ENCODE peak calls at places on chromosomes 3 and 15, in five cellular contexts. Z, T, H, L and Q are unnamed samples.

GRCh38 chr15:47358876-47359275 is 358.4 kb upstream of the SEMA6D start:
- DNase-seq in L (no peak), Z (no peak), H (no peak), T (peak; percentile 75), Q (no peak)

GRCh38 chr3:176919836-176920760 is 277.2 kb downstream of the TBL1XR1 start:
- DNase-seq in H (no peak), L (peak; percentile 7), T (peak; percentile 93), Z (no peak), Q (no peak)

GRCh38 chr3:116440196-116440595 is 5.1 kb downstream of the LSAMP start:
- DNase-seq in H (no peak), Z (no peak), T (peak; percentile 57), L (peak; percentile 78), Q (no peak)

GRCh38 chr3:188284455-188285212 is 130.7 kb downstream of the LPP start:
- DNase-seq in L (no peak), Z (no peak), H (no peak), T (peak; percentile 20), Q (no peak)

GRCh38 chr15:38226867-38227266 is 25.8 kb upstream of the SPRED1 start:
- DNase-seq in H (peak; percentile 42), L (peak; percentile 81), T (peak; percentile 95), Z (no peak), Q (peak; percentile 87)

GRCh38 chr15:82132742-82133141 is 86.9 kb upstream of the MEX3B start:
- DNase-seq in L (peak; percentile 75), Z (no peak), H (no peak), T (peak; percentile 94), Q (no peak)

GRCh38 chr15:98518823-98519561 is 129.3 kb upstream of the IGF1R start:
- DNase-seq in H (peak; percentile 42), T (peak; percentile 82), L (peak; percentile 23), Z (no peak), Q (peak; percentile 46)

GRCh38 chr3:46361408-46362283 is 7.7 kb downstream of the CCR2 start:
- DNase-seq in Z (no peak), H (no peak), L (no peak), T (peak; percentile 75), Q (no peak)

GRCh38 chr3:99119312-99119810 is 217.9 kb upstream of the DCBLD2 start:
- DNase-seq in Z (no peak), H (no peak), L (no peak), T (peak; percentile 6), Q (no peak)

GRCh38 chr3:169391672-169392071 is 271.8 kb downstream of the MECOM start:
- DNase-seq in H (no peak), Z (no peak), L (no peak), T (no peak), Q (no peak)

GRCh38 chr3:32403663-32404062 is 12.0 kb downstream of the CMTM7 start:
- DNase-seq in L (no peak), H (no peak), T (peak; percentile 84), Z (no peak), Q (no peak)

GRCh38 chr15:44034933-44035624 is 160.0 kb downstream of the FRMD5 start:
- DNase-seq in H (no peak), Z (no peak), T (peak; percentile 72), L (no peak), Q (no peak)

GRCh38 chr3:122668930-122669730 is 11.5 kb upstream of the PARP14 start:
- DNase-seq in Z (no peak), H (no peak), L (peak; percentile 62), T (peak; percentile 40), Q (peak; percentile 24)

GRCh38 chr3:48652923-48653715 is 9.6 kb downstream of the CELSR3 start:
- DNase-seq in L (peak; percentile 7), H (no peak), T (no peak), Z (no peak), Q (no peak)

GRCh38 chr3:183178833-183179549 is 16.5 kb upstream of the LAMP3 start:
- DNase-seq in T (peak; percentile 41), L (no peak), H (peak; percentile 84), Z (no peak), Q (peak; percentile 56)

GRCh38 chr15:28273468-28273867 is 48.5 kb downstream of the HERC2 start:
- DNase-seq in T (no peak), L (no peak), H (no peak), Z (no peak), Q (no peak)

GRCh38 chr3:7875858-7876442 is 625.7 kb upstream of the LMCD1 start:
- DNase-seq in Z (no peak), L (peak; percentile 42), T (peak; percentile 82), H (no peak), Q (no peak)

GRCh38 chr3:32577621-32578556 is 7.2 kb upstream of the DYNC1LI1 start:
- DNase-seq in L (no peak), H (no peak), T (peak; percentile 29), Z (no peak), Q (no peak)

GRCh38 chr3:12194669-12195161 is 36.0 kb upstream of the TIMP4 start:
- DNase-seq in Z (no peak), T (peak; percentile 68), L (no peak), H (no peak), Q (peak; percentile 84)
- H3K4me3 ChIP-seq in Z (no peak overlapping the region), T (no peak overlapping the region), L (no peak overlapping the region), H (no peak overlapping the region), Q (no peak overlapping the region)

DNA sequence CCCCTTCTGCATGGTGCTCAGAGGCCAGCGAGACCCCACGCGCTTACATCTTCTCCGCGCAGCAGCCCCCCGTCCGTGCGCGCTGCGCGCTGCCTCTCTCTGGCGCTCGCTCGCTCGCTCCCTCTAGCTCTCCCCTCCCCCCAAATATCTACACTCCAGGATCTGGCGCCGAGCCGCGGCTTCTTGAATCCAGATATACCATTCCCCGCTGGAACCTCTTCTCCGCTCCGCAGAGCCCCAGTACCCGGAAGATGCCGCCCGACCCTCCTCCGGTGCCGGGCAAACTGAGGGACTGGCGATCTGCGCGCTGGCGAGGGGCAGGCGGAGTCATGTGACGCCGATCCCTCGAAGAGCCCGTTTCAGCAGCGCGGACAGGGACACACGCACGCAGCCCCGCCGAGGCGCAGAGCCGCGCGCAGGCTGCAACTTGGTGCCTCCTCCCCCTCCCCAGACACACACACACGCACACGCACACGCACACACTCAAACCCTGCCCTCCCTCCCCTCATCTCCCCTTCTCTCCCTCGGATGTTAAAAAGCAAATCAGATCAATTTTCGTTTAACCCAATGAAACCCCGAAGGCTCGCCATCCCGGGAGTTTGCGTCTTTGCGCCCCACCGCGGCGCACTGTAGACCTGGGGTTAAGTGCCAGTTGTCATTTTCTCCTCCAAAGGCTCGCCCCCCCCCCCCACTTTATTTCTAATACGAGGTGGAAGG is at the start of gene RASGRF1:
- DNase-seq in L (no peak), H (no peak), Z (no peak), T (peak; percentile 12), Q (peak; percentile 16)
- H3K4me3 ChIP-seq in L (no peak within 1 kb of the TSS), H (peak within 1 kb of the TSS; percentile 36), Z (peak within 1 kb of the TSS; percentile 14), T (no peak within 1 kb of the TSS), Q (no peak within 1 kb of the TSS)

GRCh38 chr3:30161370-30161769 is 445.0 kb upstream of the TGFBR2 start:
- DNase-seq in L (no peak), T (peak; percentile 21), H (no peak), Z (no peak), Q (no peak)
- H3K4me3 ChIP-seq in L (no peak overlapping the region), T (no peak overlapping the region), H (no peak overlapping the region), Z (no peak overlapping the region), Q (no peak overlapping the region)

DNA sequence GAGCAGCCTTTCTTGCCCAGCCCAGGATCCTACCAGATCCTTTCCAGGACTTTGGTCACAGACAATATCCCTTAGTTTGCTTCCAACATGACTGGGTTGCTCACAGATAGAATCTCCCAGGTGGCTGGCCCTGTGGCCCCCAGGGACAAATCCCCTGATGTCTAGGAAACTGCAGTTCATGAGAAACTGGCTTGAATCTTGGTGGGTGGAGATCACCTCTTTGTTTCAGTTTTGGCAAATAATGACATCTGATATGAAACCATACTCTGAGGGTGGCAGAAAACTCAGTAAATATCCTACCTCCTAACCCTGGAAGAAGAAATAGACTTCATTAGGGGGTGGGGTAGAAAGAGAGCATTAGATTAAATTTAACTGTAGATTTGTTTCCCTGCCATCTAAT is 44.1 kb upstream of the PFN2 start:
- DNase-seq in L (no peak), T (no peak), Z (no peak), H (no peak), Q (no peak)
- H3K4me3 ChIP-seq in L (no peak overlapping the region), T (no peak overlapping the region), Z (no peak overlapping the region), H (no peak overlapping the region), Q (no peak overlapping the region)

GRCh38 chr3:87228316-87228715 is 1.2 kb downstream of the CHMP2B start:
- DNase-seq in Z (no peak), L (no peak), H (no peak), T (peak; percentile 49), Q (no peak)
- H3K4me3 ChIP-seq in Z (peak overlapping the region; percentile 95), L (peak overlapping the region; percentile 98), H (no peak overlapping the region), T (peak overlapping the region; percentile 67), Q (peak overlapping the region; percentile 86)

GRCh38 chr3:66121288-66121687 is 82.6 kb upstream of the MAGI1 start:
- DNase-seq in H (no peak), Z (no peak), L (no peak), T (peak; percentile 23), Q (no peak)
- H3K4me3 ChIP-seq in H (no peak overlapping the region), Z (no peak overlapping the region), L (no peak overlapping the region), T (no peak overlapping the region), Q (no peak overlapping the region)